ENCODE peak calls at places on chromosomes 13 and 19, in nine cellular contexts. T is lower leg skin, B is neural crest cell, Q is A549, F is glutamatergic neuron, U is brain microvascular endothelial cell, O is PC-9, H is kidney epithelial cell, E is cardiac fibroblast. V is an unnamed sample.

GRCh38 chr19:57566396-57567256 is 7.0 kb upstream of the ZNF550 start:
- DNase-seq in T (no peak), B (no peak), Q (peak), F (no peak), U (no peak), O (no peak), H (no peak), E (peak), V (no peak)

GRCh38 chr19:41447732-41448332 is 4.9 kb downstream of the ERICH4 start:
- DNase-seq in T (no peak), B (no peak), Q (no peak), F (no peak), U (no peak), O (no peak), H (no peak), E (no peak), V (no peak)

GRCh38 chr13:63304497-63304896 is 1888.8 kb upstream of the PCDH20 start:
- DNase-seq in T (no peak), B (no peak), Q (no peak), F (no peak), U (no peak), O (no peak), H (no peak), E (no peak), V (no peak)

GRCh38 chr13:114256547-114256946 is 21.9 kb downstream of the CDC16 start:
- DNase-seq in T (no peak), B (no peak), Q (no peak), F (no peak), U (no peak), O (no peak), H (no peak), E (no peak), V (no peak)

GRCh38 chr19:56765107-56765506 is 75.4 kb downstream of the PEG3 start:
- DNase-seq in T (no peak), B (no peak), Q (no peak), F (peak), U (peak), O (no peak), H (no peak), E (peak), V (no peak)

GRCh38 chr13:91358384-91358776 is 10.9 kb downstream of the MIR17HG start:
- DNase-seq in T (no peak), B (no peak), Q (no peak), F (no peak), U (no peak), O (no peak), H (no peak), E (no peak), V (no peak)

GRCh38 chr19:5107432-5108122 is 138.7 kb downstream of the KDM4B start:
- DNase-seq in T (no peak), B (no peak), Q (no peak), F (no peak), U (peak), O (no peak), H (no peak), E (no peak), V (no peak)

GRCh38 chr19:296476-297225 is 5.4 kb upstream of the PLPP2 start:
- DNase-seq in T (peak), B (no peak), Q (no peak), F (no peak), U (no peak), O (no peak), H (no peak), E (no peak), V (no peak)

GRCh38 chr13:103188688-103189326 is 122.6 kb upstream of the SLC10A2 start:
- DNase-seq in T (no peak), B (no peak), Q (peak), F (no peak), U (no peak), O (no peak), H (no peak), E (peak), V (no peak)

GRCh38 chr19:50753879-50754278 is 16.4 kb upstream of the GPR32 start:
- DNase-seq in T (no peak), B (no peak), Q (no peak), F (no peak), U (no peak), O (no peak), H (no peak), E (no peak), V (no peak)

GRCh38 chr19:56477429-56478338 is 539 bp upstream of the ZNF667 start:
- DNase-seq in T (peak), B (no peak), Q (no peak), F (peak), U (peak), O (no peak), H (peak), E (peak), V (no peak)

GRCh38 chr13:39364797-39365468 is 238.1 kb downstream of the LHFPL6 start:
- DNase-seq in T (no peak), B (no peak), Q (no peak), F (no peak), U (no peak), O (peak), H (peak), E (no peak), V (no peak)

GRCh38 chr19:46383846-46384245 is 29.5 kb downstream of the CCDC8 start:
- DNase-seq in T (peak), B (no peak), Q (no peak), F (no peak), U (no peak), O (no peak), H (no peak), E (no peak), V (no peak)

GRCh38 chr19:31331536-31331935 is 17.7 kb downstream of the TSHZ3 start:
- DNase-seq in T (no peak), B (no peak), Q (no peak), F (peak), U (no peak), O (no peak), H (no peak), E (no peak), V (peak)

GRCh38 chr19:35320285-35320706 is 8.7 kb upstream of the CD22 start:
- DNase-seq in T (no peak), B (no peak), Q (no peak), F (no peak), U (no peak), O (no peak), H (no peak), E (no peak), V (peak)

GRCh38 chr13:28438598-28439334 is 56.2 kb downstream of the FLT1 start:
- DNase-seq in T (no peak), B (no peak), Q (no peak), F (no peak), U (no peak), O (no peak), H (no peak), E (no peak), V (no peak)

GRCh38 chr19:45331411-45331810 is 8.7 kb upstream of the CKM start:
- DNase-seq in T (no peak), B (no peak), Q (no peak), F (no peak), U (no peak), O (no peak), H (no peak), E (no peak), V (no peak)

GRCh38 chr19:8204961-8205360 is 4.2 kb upstream of the CERS4 start:
- DNase-seq in T (no peak), B (no peak), Q (no peak), F (no peak), U (no peak), O (peak), H (no peak), E (no peak), V (no peak)

GRCh38 chr19:10523135-10523636 is 5.9 kb upstream of the S1PR5 start:
- DNase-seq in T (no peak), B (no peak), Q (no peak), F (no peak), U (no peak), O (no peak), H (no peak), E (no peak), V (no peak)

GRCh38 chr19:38263696-38264485 is 482 bp upstream of the SPINT2 start:
- DNase-seq in T (peak), B (no peak), Q (peak), F (peak), U (peak), O (peak), H (peak), E (peak), V (peak)

DNA sequence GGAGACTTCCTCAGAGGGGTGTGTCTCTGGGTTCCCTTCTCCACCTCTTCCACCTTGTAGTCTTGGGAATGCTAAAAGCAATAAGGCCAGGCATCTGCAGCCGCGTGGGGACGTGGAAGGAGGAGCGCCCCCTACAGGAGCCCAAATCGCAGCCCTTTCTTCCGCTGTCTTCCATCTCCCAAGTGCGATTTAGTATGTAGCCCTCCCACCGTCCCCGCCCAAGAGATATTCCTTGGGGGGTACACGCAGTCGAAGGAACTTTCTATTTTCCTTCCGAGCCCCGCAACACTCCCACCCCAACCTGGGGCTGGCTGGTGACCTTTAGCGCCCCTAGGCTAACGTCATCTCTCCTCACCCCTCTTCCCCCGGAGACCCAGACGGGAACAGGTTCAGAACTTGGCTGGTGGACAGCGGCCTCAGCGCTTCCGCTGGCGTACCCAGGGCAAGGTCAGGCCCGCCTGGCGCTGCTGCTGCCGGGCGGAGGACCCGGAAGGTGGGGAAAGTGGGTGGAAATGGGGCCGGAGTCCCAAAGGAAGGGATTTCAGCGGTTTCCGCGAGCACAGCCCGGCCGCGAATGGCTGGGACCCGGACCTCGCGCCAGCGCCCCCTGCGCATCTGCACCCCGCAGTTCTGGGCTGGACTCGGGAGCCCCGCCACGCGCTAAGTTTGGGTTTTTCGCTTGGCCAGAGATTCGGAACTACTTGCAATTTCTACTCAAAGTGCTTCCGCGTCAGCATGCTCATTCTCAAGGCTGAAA is 2.1 kb upstream of the PCDH8 start:
- DNase-seq in T (peak), B (peak), Q (peak), F (peak), U (no peak), O (no peak), H (no peak), E (peak), V (no peak)
- TF ChIP-seq CTCF in T (no peak), B (peak), Q (no peak), F (peak), U (peak), O (no peak), H (no peak), E (no peak), V (no peak)

DNA sequence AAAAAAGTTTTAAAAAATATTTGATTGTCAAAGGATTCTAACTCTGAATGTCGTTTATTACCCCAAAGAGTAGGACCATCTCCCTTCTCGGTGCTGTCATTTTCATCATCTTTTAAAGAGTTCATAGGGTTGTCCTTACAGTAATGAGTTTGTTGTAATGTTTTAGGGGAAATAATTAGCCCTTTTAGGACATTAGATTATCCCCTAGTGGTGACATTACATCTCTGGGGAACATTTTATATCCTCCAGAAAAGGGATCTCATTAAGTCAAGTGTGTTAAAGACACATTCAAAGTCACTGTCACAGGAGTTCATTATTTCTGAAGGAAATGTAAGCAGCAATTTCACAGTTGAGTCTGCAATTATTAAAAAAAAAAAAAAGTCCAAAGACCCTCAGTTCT is 99.3 kb upstream of the GJB6 start:
- DNase-seq in T (no peak), B (no peak), Q (no peak), F (no peak), U (no peak), O (no peak), H (no peak), E (no peak), V (no peak)
- TF ChIP-seq CTCF in T (no peak), B (no peak), Q (no peak), F (no peak), U (peak), O (no peak), H (no peak), E (no peak), V (no peak)

DNA sequence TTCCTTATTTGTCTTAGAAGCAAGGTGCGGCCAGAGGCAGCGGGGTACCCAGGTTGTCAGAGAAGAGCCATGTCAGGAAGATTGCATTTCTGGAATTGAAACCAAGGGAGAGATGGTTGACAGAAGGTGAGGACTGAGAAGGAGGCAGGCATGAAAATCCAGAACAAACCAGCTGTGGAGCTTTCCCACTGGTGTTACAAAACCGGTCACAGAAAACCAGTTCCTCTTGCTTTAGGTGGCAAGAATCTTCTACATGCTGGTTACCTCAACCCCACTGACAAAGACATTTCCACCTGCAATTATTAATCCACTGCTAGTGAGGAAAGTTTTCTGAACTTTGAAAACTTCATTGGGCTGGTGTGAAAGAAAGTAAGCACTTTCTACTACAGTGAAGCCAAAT is 64.0 kb upstream of the MED4 start:
- DNase-seq in T (no peak), B (no peak), Q (no peak), F (no peak), U (no peak), O (no peak), H (no peak), E (no peak), V (peak)
- TF ChIP-seq CTCF in T (no peak), B (no peak), Q (no peak), F (no peak), U (no peak), O (no peak), H (no peak), E (no peak), V (no peak)

GRCh38 chr19:16233836-16234551 is 36.3 kb downstream of the AP1M1 start:
- DNase-seq in T (peak), B (no peak), Q (no peak), F (no peak), U (no peak), O (no peak), H (no peak), E (no peak), V (no peak)

GRCh38 chr19:16234552-16235445 is 37.1 kb downstream of the AP1M1 start:
- DNase-seq in T (peak), B (no peak), Q (no peak), F (no peak), U (no peak), O (no peak), H (no peak), E (no peak), V (no peak)

GRCh38 chr19:16232127-16232526 is 34.4 kb downstream of the AP1M1 start:
- DNase-seq in T (peak), B (no peak), Q (no peak), F (no peak), U (no peak), O (no peak), H (no peak), E (no peak), V (no peak)

GRCh38 chr19:16232568-16232967 is 34.9 kb downstream of the AP1M1 start:
- DNase-seq in T (peak), B (no peak), Q (no peak), F (no peak), U (no peak), O (no peak), H (no peak), E (no peak), V (no peak)

DNA sequence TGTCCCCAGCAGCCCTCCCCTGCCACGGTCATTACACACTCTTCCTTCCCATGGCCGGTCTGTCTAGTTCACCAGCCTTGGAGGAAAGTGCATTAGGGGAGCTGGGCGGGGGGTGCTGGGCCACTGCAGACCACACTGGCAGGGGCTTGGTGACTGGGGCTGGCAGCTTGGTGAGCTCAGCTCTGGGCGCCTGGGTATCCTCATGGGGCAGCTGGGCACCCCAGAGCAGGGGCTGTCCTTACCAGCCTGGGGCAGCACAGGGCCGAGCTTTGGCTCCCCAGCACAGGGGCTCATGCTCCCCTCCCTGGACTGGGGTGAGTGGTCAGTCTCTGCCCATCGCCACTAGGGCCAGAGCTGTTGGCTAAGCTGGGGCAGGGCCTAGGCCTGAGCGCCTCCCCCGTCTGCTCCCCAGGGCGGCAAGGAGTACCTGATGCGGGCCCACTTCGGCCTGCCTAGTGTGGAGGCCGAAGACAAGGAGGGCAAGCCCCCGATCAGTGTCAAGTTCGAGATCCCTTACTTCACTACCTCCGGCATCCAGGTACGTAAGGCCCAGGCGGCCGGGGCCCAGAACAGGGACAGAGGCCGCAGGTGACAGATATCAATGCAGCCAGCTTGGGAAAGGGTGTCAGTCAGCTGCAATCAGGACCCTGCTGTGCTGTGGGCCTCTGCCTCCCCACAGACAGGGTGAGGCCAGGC is 35.5 kb downstream of the AP1M1 start:
- DNase-seq in T (peak), B (no peak), Q (no peak), F (no peak), U (no peak), O (no peak), H (no peak), E (no peak), V (no peak)
- TF ChIP-seq CTCF in T (no peak), B (no peak), Q (no peak), F (no peak), U (no peak), O (no peak), H (no peak), E (no peak), V (no peak)

GRCh38 chr19:13929956-13930355 is 8.3 kb downstream of the PODNL1 start:
- DNase-seq in T (no peak), B (no peak), Q (no peak), F (no peak), U (no peak), O (no peak), H (no peak), E (no peak), V (no peak)

GRCh38 chr19:13931582-13932378 is 6.4 kb downstream of the PODNL1 start:
- DNase-seq in T (no peak), B (no peak), Q (no peak), F (no peak), U (no peak), O (no peak), H (no peak), E (no peak), V (no peak)

GRCh38 chr19:13926715-13927114 is 11.5 kb downstream of the PODNL1 start:
- DNase-seq in T (no peak), B (no peak), Q (no peak), F (no peak), U (no peak), O (no peak), H (no peak), E (no peak), V (no peak)

GRCh38 chr19:13930402-13930801 is 7.8 kb downstream of the PODNL1 start:
- DNase-seq in T (no peak), B (no peak), Q (no peak), F (no peak), U (no peak), O (no peak), H (no peak), E (no peak), V (no peak)

DNA sequence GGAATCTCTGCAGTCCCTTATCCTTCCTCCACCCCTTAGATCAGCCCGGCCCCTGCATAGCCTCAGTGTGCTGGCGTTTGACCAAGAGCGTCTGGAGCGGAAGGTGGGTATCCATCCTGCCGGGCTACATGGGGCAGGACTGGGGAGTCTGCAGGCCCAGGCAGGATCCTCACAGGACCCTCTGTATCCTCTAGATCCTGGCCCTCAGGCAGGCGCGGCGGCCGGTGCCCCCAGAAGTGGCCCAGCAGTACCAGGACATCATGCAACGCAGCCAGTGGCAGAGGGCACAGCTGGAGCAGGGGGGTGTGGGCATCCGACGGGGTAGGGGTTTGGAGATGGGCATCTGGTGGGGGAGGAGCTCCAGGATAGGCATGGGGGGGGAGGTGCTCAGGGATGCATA is 8.9 kb downstream of the PODNL1 start:
- DNase-seq in T (no peak), B (no peak), Q (no peak), F (no peak), U (no peak), O (no peak), H (no peak), E (no peak), V (no peak)
- TF ChIP-seq CTCF in T (no peak), B (no peak), Q (no peak), F (no peak), U (no peak), O (no peak), H (no peak), E (no peak), V (no peak)